ENCODE peak calls at places on chromosomes 13 and 19, in ten cellular contexts. P is EL; A is lower lobe of right lung; L is sciatic nerve; Q is HS-27A; G is foreskin fibroblast; B is posterior cingulate gyrus; S is NCI-H2227 treated with DMSO at 0.1 percent for 48 hours; V is CD4-positive, alpha-beta memory T cell; K is GM23248. X is an unnamed sample.

GRCh38 chr19:15836345-15836594 is 20.8 kb upstream of the OR10H1 start:
- DNase-seq in P (no peak), A (no peak), L (no peak), Q (no peak), G (no peak), B (no peak), S (no peak), V (no peak), K (peak; percentile 67), X (no peak)

GRCh38 chr13:33263976-33264619 is 21.5 kb downstream of the STARD13 start:
- DNase-seq in P (no peak), A (no peak), L (no peak), Q (no peak), G (no peak), B (no peak), S (no peak), V (no peak), K (peak; percentile 31), X (no peak)

GRCh38 chr19:15986694-15987093 is 37.9 kb downstream of the OR10H4 start:
- DNase-seq in P (no peak), A (no peak), L (no peak), Q (no peak), G (no peak), B (no peak), S (no peak), V (no peak), K (no peak), X (no peak)

GRCh38 chr13:64505511-64505910 is 2724.6 kb downstream of the PCDH9 start:
- DNase-seq in P (peak; percentile 77), A (no peak), L (no peak), Q (peak; percentile 31), G (peak; percentile 72), B (no peak), S (no peak), V (no peak), K (peak; percentile 52), X (peak; percentile 76)

GRCh38 chr19:1933942-1934341 is 7.0 kb upstream of the CSNK1G2 start:
- DNase-seq in P (no peak), A (no peak), L (no peak), Q (no peak), G (no peak), B (no peak), S (no peak), V (no peak), K (no peak), X (no peak)

GRCh38 chr13:27131202-27131623 is 40.4 kb downstream of the USP12 start:
- DNase-seq in P (peak; percentile 18), A (no peak), L (no peak), Q (no peak), G (no peak), B (no peak), S (no peak), V (peak; percentile 89), K (peak; percentile 38), X (no peak)

GRCh38 chr19:16455489-16455888 is 16.3 kb downstream of the EPS15L1 start:
- DNase-seq in P (no peak), A (no peak), L (no peak), Q (no peak), G (no peak), B (no peak), S (no peak), V (no peak), K (no peak), X (no peak)

GRCh38 chr13:47455581-47455980 is 545.5 kb downstream of the SUCLA2 start:
- DNase-seq in P (peak; percentile 37), A (peak; percentile 45), L (no peak), Q (no peak), G (peak; percentile 63), B (no peak), S (no peak), V (no peak), K (peak; percentile 26), X (no peak)

GRCh38 chr19:49639401-49640112 is 386 bp downstream of the RRAS start:
- DNase-seq in P (no peak), A (no peak), L (no peak), Q (no peak), G (no peak), B (no peak), S (no peak), V (no peak), K (peak; percentile 54), X (no peak)

GRCh38 chr19:46018729-46019251 is 4.1 kb downstream of the PGLYRP1 start:
- DNase-seq in P (no peak), A (no peak), L (peak; percentile 53), Q (no peak), G (no peak), B (no peak), S (no peak), V (no peak), K (no peak), X (no peak)

GRCh38 chr19:40754611-40755247 is 3.7 kb downstream of the SNRPA start:
- DNase-seq in P (peak; percentile 40), A (no peak), L (no peak), Q (no peak), G (no peak), B (peak; percentile 32), S (no peak), V (peak; percentile 23), K (peak; percentile 51), X (no peak)

GRCh38 chr13:33150662-33151061 is 134.4 kb downstream of the KL start:
- DNase-seq in P (no peak), A (no peak), L (no peak), Q (no peak), G (no peak), B (no peak), S (no peak), V (no peak), K (no peak), X (no peak)

GRCh38 chr19:45211751-45212381 is 33.3 kb downstream of the BLOC1S3 start:
- DNase-seq in P (no peak), A (peak; percentile 69), L (peak; percentile 69), Q (no peak), G (no peak), B (no peak), S (no peak), V (no peak), K (no peak), X (peak; percentile 19)

GRCh38 chr19:53621885-53622710 is 9.7 kb upstream of the DPRX start:
- DNase-seq in P (peak; percentile 5), A (no peak), L (no peak), Q (no peak), G (peak; percentile 1), B (no peak), S (no peak), V (no peak), K (no peak), X (no peak)

GRCh38 chr19:58538257-58539168 is 5.4 kb upstream of the TRIM28 start:
- DNase-seq in P (no peak), A (peak; percentile 60), L (no peak), Q (no peak), G (no peak), B (no peak), S (peak; percentile 99), V (no peak), K (no peak), X (no peak)

GRCh38 chr19:32318884-32319520 is 26.4 kb upstream of the ZNF507 start:
- DNase-seq in P (peak; percentile 4), A (no peak), L (no peak), Q (no peak), G (no peak), B (no peak), S (peak; percentile 39), V (no peak), K (peak; percentile 34), X (no peak)

GRCh38 chr19:53649746-53650593 is 18.2 kb downstream of the DPRX start:
- DNase-seq in P (no peak), A (no peak), L (no peak), Q (no peak), G (no peak), B (no peak), S (no peak), V (no peak), K (no peak), X (no peak)

GRCh38 chr19:38194061-38194701 is 29.8 kb downstream of the DPF1 start:
- DNase-seq in P (no peak), A (no peak), L (no peak), Q (no peak), G (no peak), B (no peak), S (no peak), V (no peak), K (no peak), X (no peak)

GRCh38 chr13:46795321-46795720 is 1.6 kb downstream of the ESD start:
- DNase-seq in P (no peak), A (no peak), L (no peak), Q (no peak), G (no peak), B (no peak), S (no peak), V (no peak), K (peak; percentile 24), X (peak; percentile 40)

GRCh38 chr19:54152267-54152666 is 7.3 kb downstream of the LENG1 start:
- DNase-seq in P (no peak), A (no peak), L (no peak), Q (no peak), G (no peak), B (no peak), S (no peak), V (no peak), K (no peak), X (no peak)

GRCh38 chr13:28392428-28392827 is 102.5 kb downstream of the FLT1 start:
- DNase-seq in P (no peak), A (no peak), L (no peak), Q (no peak), G (no peak), B (no peak), S (no peak), V (no peak), K (peak; percentile 5), X (no peak)

GRCh38 chr19:36876993-36877938 is 26.6 kb downstream of the ZNF345 start:
- DNase-seq in P (peak; percentile 1), A (no peak), L (no peak), Q (no peak), G (no peak), B (no peak), S (no peak), V (no peak), K (no peak), X (no peak)

GRCh38 chr13:113567681-113568080 is 16.9 kb upstream of the TFDP1 start:
- DNase-seq in P (no peak), A (no peak), L (no peak), Q (no peak), G (no peak), B (no peak), S (no peak), V (no peak), K (no peak), X (no peak)

GRCh38 chr19:5983367-5983955 is 5.5 kb upstream of the RANBP3 start:
- DNase-seq in P (no peak), A (no peak), L (no peak), Q (no peak), G (peak; percentile 44), B (peak; percentile 11), S (no peak), V (no peak), K (peak; percentile 65), X (no peak)

GRCh38 chr19:37484406-37485115 is 15.4 kb downstream of the ZNF570 start:
- DNase-seq in P (no peak), A (no peak), L (no peak), Q (no peak), G (no peak), B (no peak), S (no peak), V (no peak), K (no peak), X (peak; percentile 1)

GRCh38 chr19:54188224-54188871 is 1.0 kb downstream of the MBOAT7 start:
- DNase-seq in P (peak; percentile 81), A (peak; percentile 50), L (no peak), Q (no peak), G (peak; percentile 49), B (peak; percentile 72), S (no peak), V (peak; percentile 91), K (peak; percentile 75), X (peak; percentile 84)

GRCh38 chr13:94335786-94336357 is 143.6 kb downstream of the DCT start:
- DNase-seq in P (no peak), A (no peak), L (no peak), Q (no peak), G (no peak), B (no peak), S (no peak), V (no peak), K (no peak), X (no peak)

GRCh38 chr19:8174706-8175105 is 25.3 kb upstream of the FBN3 start:
- DNase-seq in P (peak; percentile 43), A (no peak), L (no peak), Q (no peak), G (no peak), B (no peak), S (no peak), V (no peak), K (no peak), X (peak; percentile 75)

X was measured in fibroblast of lung.